ENCODE peak calls at places on chromosomes 1 and 21, in eight cellular contexts. D is spleen, C is cardiac fibroblast, H is pancreas, A is adrenal gland, G is fibroblast of mammary gland, O is hepatocyte, Q is right atrium auricular region. P is an unnamed sample.

GRCh38 chr1:185453496-185454192 is 136.6 kb upstream of the IVNS1ABP start:
- DNase-seq in D (no peak), C (peak; percentile 10), H (no peak), A (no peak), G (no peak), O (no peak), Q (no peak), P (no peak)

GRCh38 chr1:158039380-158039779 is 45.9 kb downstream of the KIRREL1 start:
- DNase-seq in D (peak; percentile 16), C (no peak), H (no peak), A (no peak), G (peak; percentile 59), O (no peak), Q (no peak), P (no peak)

GRCh38 chr1:20662110-20662475 is 924 bp upstream of the DDOST start:
- DNase-seq in D (no peak), C (no peak), H (no peak), A (no peak), G (no peak), O (no peak), Q (no peak), P (no peak)

GRCh38 chr1:118217073-118217620 is 32.1 kb upstream of the SPAG17 start:
- DNase-seq in D (no peak), C (no peak), H (no peak), A (no peak), G (no peak), O (no peak), Q (no peak), P (no peak)

GRCh38 chr1:24770891-24771290 is 25.6 kb downstream of the CLIC4 start:
- DNase-seq in D (no peak), C (peak; percentile 40), H (no peak), A (no peak), G (no peak), O (no peak), Q (no peak), P (no peak)

GRCh38 chr1:109065137-109065536 is 10.7 kb downstream of the TAF13 start:
- DNase-seq in D (no peak), C (no peak), H (no peak), A (no peak), G (no peak), O (no peak), Q (peak; percentile 34), P (no peak)

GRCh38 chr1:186923434-186923833 is 94.7 kb downstream of the PLA2G4A start:
- DNase-seq in D (no peak), C (no peak), H (no peak), A (no peak), G (no peak), O (no peak), Q (no peak), P (no peak)

GRCh38 chr1:196180847-196181593 is 427.2 kb downstream of the KCNT2 start:
- DNase-seq in D (no peak), C (peak; percentile 95), H (no peak), A (no peak), G (peak; percentile 98), O (peak; percentile 10), Q (no peak), P (no peak)

GRCh38 chr21:37937668-37938067 is 21.4 kb upstream of the KCNJ6 start:
- DNase-seq in D (no peak), C (no peak), H (no peak), A (no peak), G (no peak), O (no peak), Q (no peak), P (no peak)

GRCh38 chr1:196535727-196536126 is 72.5 kb downstream of the KCNT2 start:
- DNase-seq in D (peak; percentile 33), C (peak; percentile 16), H (no peak), A (no peak), G (peak; percentile 62), O (no peak), Q (no peak), P (no peak)

GRCh38 chr1:160032165-160032827 is 506 bp upstream of the PIGM start:
- DNase-seq in D (no peak), C (no peak), H (no peak), A (no peak), G (no peak), O (no peak), Q (no peak), P (no peak)

GRCh38 chr1:84269286-84269685 is 32.2 kb upstream of the SAMD13 start:
- DNase-seq in D (no peak), C (no peak), H (no peak), A (no peak), G (no peak), O (no peak), Q (no peak), P (no peak)

GRCh38 chr1:43464840-43465693 is 11.3 kb upstream of the HYI start:
- DNase-seq in D (no peak), C (peak; percentile 41), H (no peak), A (no peak), G (peak; percentile 58), O (no peak), Q (no peak), P (no peak)

GRCh38 chr1:201488817-201489581 is 17.9 kb downstream of the CSRP1 start:
- DNase-seq in D (peak; percentile 80), C (peak; percentile 91), H (no peak), A (peak; percentile 97), G (peak; percentile 96), O (peak; percentile 29), Q (no peak), P (no peak)

GRCh38 chr1:25210728-25211127 is 21.6 kb downstream of the SYF2 start:
- DNase-seq in D (no peak), C (no peak), H (no peak), A (no peak), G (no peak), O (no peak), Q (no peak), P (no peak)

GRCh38 chr1:175757381-175758015 is 14.1 kb upstream of the TNR start:
- DNase-seq in D (no peak), C (peak; percentile 21), H (no peak), A (peak; percentile 34), G (peak; percentile 1), O (peak; percentile 62), Q (no peak), P (no peak)

GRCh38 chr1:28213315-28213714 is 19.5 kb downstream of the DNAJC8 start:
- DNase-seq in D (no peak), C (no peak), H (no peak), A (no peak), G (no peak), O (no peak), Q (no peak), P (no peak)

GRCh38 chr1:36864182-36865079 is 169.9 kb downstream of the GRIK3 start:
- DNase-seq in D (no peak), C (no peak), H (no peak), A (no peak), G (no peak), O (no peak), Q (no peak), P (no peak)

GRCh38 chr1:169890761-169891538 is 2.7 kb downstream of the SCYL3 start:
- DNase-seq in D (no peak), C (no peak), H (peak; percentile 58), A (no peak), G (no peak), O (peak; percentile 33), Q (no peak), P (peak; percentile 21)

GRCh38 chr1:215891266-215891665 is 324.2 kb downstream of the KCTD3 start:
- DNase-seq in D (no peak), C (no peak), H (no peak), A (no peak), G (no peak), O (no peak), Q (no peak), P (no peak)

GRCh38 chr1:215887618-215888017 is 320.5 kb downstream of the KCTD3 start:
- DNase-seq in D (no peak), C (no peak), H (no peak), A (no peak), G (no peak), O (no peak), Q (no peak), P (no peak)

GRCh38 chr1:215891673-215892072 is 324.6 kb downstream of the KCTD3 start:
- DNase-seq in D (no peak), C (no peak), H (no peak), A (no peak), G (peak; percentile 36), O (no peak), Q (no peak), P (no peak)

GRCh38 chr1:215890438-215890837 is 323.3 kb downstream of the KCTD3 start:
- DNase-seq in D (no peak), C (no peak), H (no peak), A (no peak), G (no peak), O (no peak), Q (no peak), P (no peak)

DNA sequence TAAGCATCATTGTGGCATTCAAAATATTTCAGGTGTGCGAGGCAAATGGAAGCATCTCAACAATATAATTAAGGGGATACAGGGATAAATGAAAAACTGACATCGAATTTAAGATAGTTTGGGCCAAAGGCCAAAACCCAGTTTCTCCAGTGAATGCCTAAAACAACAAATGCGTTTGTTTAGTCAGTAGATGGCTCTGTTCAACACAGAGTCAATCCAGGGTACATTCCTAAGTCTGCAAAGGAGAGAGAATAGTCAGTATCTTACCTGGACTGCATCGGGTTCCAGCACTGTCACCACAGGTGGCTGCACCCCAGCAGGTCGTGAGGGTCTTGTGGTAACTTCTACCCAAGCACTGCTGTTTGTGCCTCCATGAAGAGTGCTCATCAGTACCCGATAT is 321.1 kb downstream of the KCTD3 start:
- DNase-seq in D (no peak), C (no peak), H (no peak), A (no peak), G (peak; percentile 36), O (no peak), Q (no peak), P (no peak)
- TF ChIP-seq CTCF in D (no peak), C (no peak), H (no peak), A (no peak), G (peak; percentile 9), O (peak; percentile 32), Q (no peak), P (no peak)

DNA sequence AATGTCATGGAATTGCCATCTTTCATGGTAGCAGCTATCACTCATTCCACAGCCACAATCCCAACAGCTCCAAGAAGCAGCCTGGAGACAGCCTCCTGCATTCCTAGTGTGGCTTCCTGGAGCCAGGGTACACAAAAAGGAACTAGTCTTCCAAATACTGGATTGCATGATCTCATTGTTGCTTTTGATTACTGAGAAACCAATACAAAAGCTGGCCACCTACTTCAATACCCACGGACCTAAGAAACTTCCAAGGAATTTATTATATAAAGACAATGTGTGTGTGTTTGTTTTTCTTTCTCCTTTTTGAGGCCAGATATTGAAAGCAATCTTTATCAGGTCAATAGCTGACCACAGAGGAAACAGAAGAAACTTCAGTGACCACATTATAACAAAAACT is 25.6 kb downstream of the CEP170 start:
- DNase-seq in D (no peak), C (no peak), H (no peak), A (no peak), G (no peak), O (no peak), Q (no peak), P (no peak)
- H3K4me3 ChIP-seq in D (no peak overlapping the region), C (no peak overlapping the region), H (no peak overlapping the region), A (no peak overlapping the region), G (no peak overlapping the region), O (no peak overlapping the region), Q (no peak overlapping the region), P (no peak overlapping the region)

GRCh38 chr1:156112276-156113137 is 2.0 kb upstream of the LMNA start:
- DNase-seq in D (no peak), C (no peak), H (no peak), A (no peak), G (no peak), O (no peak), Q (no peak), P (no peak)
- TF ChIP-seq CTCF in D (no peak), C (no peak), H (no peak), A (no peak), G (no peak), O (no peak), Q (no peak), P (no peak)

GRCh38 chr1:155079487-155080249 is 1.0 kb downstream of the EFNA3 start:
- DNase-seq in D (peak; percentile 78), C (no peak), H (no peak), A (no peak), G (no peak), O (peak; percentile 40), Q (no peak), P (no peak)
- H3K4me3 ChIP-seq in D (peak overlapping the region; percentile 41), C (no peak overlapping the region), H (peak overlapping the region; percentile 41), A (no peak overlapping the region), G (no peak overlapping the region), O (peak overlapping the region; percentile 49), Q (peak overlapping the region; percentile 53), P (peak overlapping the region; percentile 36)